ENCODE peak calls at places on chromosomes 12 and 14, in five cellular contexts. One of them, this sample, is unnamed.
A peak's percentile ranks its signal among the peaks of the same experiment; 100 is the strongest.

GRCh38 chr12:29008786-29009185 is 140.3 kb upstream of the FAR2 start:
- DNase-seq in A549: no peak
- DNase-seq in GM23338: no peak
- DNase-seq in K562: no peak
- DNase-seq in HepG2: no peak
- DNase-seq in this sample: no peak

GRCh38 chr14:24353551-24354529 is 14.0 kb upstream of the RIPK3 start:
- DNase-seq in A549: no peak
- DNase-seq in HepG2: peak; percentile 72
- DNase-seq in GM23338: no peak
- DNase-seq in K562: no peak
- DNase-seq in this sample: no peak

GRCh38 chr12:93776581-93777018 is 99.4 kb downstream of the CRADD start:
- DNase-seq in A549: no peak
- DNase-seq in K562: no peak
- DNase-seq in GM23338: no peak
- DNase-seq in HepG2: no peak
- DNase-seq in this sample: no peak

GRCh38 chr14:73726025-73726961 is 12.1 kb upstream of the PNMA1 start:
- DNase-seq in HepG2: no peak
- DNase-seq in A549: no peak
- DNase-seq in K562: no peak
- DNase-seq in GM23338: no peak
- DNase-seq in this sample: no peak

GRCh38 chr14:39318574-39318973 is 84.9 kb downstream of the MIA2 start:
- DNase-seq in GM23338: no peak
- DNase-seq in HepG2: no peak
- DNase-seq in K562: no peak
- DNase-seq in A549: no peak
- DNase-seq in this sample: no peak

GRCh38 chr12:122979001-122979907 is 1.2 kb upstream of the ARL6IP4 start:
- DNase-seq in A549: no peak
- DNase-seq in K562: no peak
- DNase-seq in HepG2: no peak
- DNase-seq in GM23338: peak; percentile 48
- DNase-seq in this sample: no peak

GRCh38 chr14:90454041-90455000 is 57.5 kb downstream of the CALM1 start:
- DNase-seq in K562: peak; percentile 76
- DNase-seq in A549: peak; percentile 71
- DNase-seq in HepG2: peak; percentile 33
- DNase-seq in GM23338: peak; percentile 98
- DNase-seq in this sample: no peak

GRCh38 chr14:76928301-76928700 is 100.2 kb downstream of the IRF2BPL start:
- DNase-seq in K562: no peak
- DNase-seq in HepG2: no peak
- DNase-seq in GM23338: no peak
- DNase-seq in A549: no peak
- DNase-seq in this sample: no peak

GRCh38 chr12:68800294-68800693 is 7.7 kb upstream of the MDM2 start:
- DNase-seq in HepG2: no peak
- DNase-seq in K562: no peak
- DNase-seq in GM23338: no peak
- DNase-seq in A549: no peak
- DNase-seq in this sample: no peak

GRCh38 chr14:102833341-102833740 is 56.1 kb downstream of the TRAF3 start:
- DNase-seq in HepG2: no peak
- DNase-seq in A549: no peak
- DNase-seq in K562: no peak
- DNase-seq in GM23338: peak; percentile 56
- DNase-seq in this sample: no peak

GRCh38 chr14:50335989-50336391 is 23.9 kb downstream of the DMAC2L start:
- DNase-seq in GM23338: peak; percentile 36
- DNase-seq in K562: peak; percentile 55
- DNase-seq in HepG2: no peak
- DNase-seq in A549: no peak
- DNase-seq in this sample: no peak

GRCh38 chr14:89422181-89422951 is 5.3 kb upstream of the FOXN3 start:
- DNase-seq in A549: no peak
- DNase-seq in HepG2: no peak
- DNase-seq in GM23338: no peak
- DNase-seq in K562: no peak
- DNase-seq in this sample: no peak

GRCh38 chr12:52413202-52413601 is 7.1 kb upstream of the KRT82 start:
- DNase-seq in K562: no peak
- DNase-seq in A549: no peak
- DNase-seq in GM23338: no peak
- DNase-seq in HepG2: no peak
- DNase-seq in this sample: no peak

GRCh38 chr12:16880864-16881285 is 274.9 kb upstream of the LMO3 start:
- DNase-seq in A549: peak; percentile 12
- DNase-seq in K562: no peak
- DNase-seq in HepG2: no peak
- DNase-seq in GM23338: peak; percentile 52
- DNase-seq in this sample: no peak

GRCh38 chr12:22529281-22530060 is 14.9 kb downstream of the C2CD5 start:
- DNase-seq in K562: peak; percentile 20
- DNase-seq in HepG2: peak; percentile 59
- DNase-seq in GM23338: peak; percentile 66
- DNase-seq in A549: peak; percentile 62
- DNase-seq in this sample: no peak

GRCh38 chr12:20489645-20490044 is 121.3 kb downstream of the PDE3A start:
- DNase-seq in K562: no peak
- DNase-seq in HepG2: no peak
- DNase-seq in A549: peak; percentile 91
- DNase-seq in GM23338: no peak
- DNase-seq in this sample: no peak

GRCh38 chr14:78075033-78075432 is 95.1 kb upstream of the NRXN3 start:
- DNase-seq in HepG2: no peak
- DNase-seq in GM23338: no peak
- DNase-seq in K562: no peak
- DNase-seq in A549: no peak
- DNase-seq in this sample: no peak

GRCh38 chr12:55728185-55728931 is 451 bp downstream of the CD63 start:
- DNase-seq in K562: peak; percentile 65
- DNase-seq in A549: peak; percentile 60
- DNase-seq in HepG2: no peak
- DNase-seq in GM23338: peak; percentile 46
- DNase-seq in this sample: no peak

GRCh38 chr12:88334271-88334670 is 192.2 kb downstream of the TMTC3 start:
- DNase-seq in A549: no peak
- DNase-seq in K562: peak; percentile 12
- DNase-seq in HepG2: no peak
- DNase-seq in GM23338: peak; percentile 43
- DNase-seq in this sample: peak; percentile 15

GRCh38 chr14:103372552-103373304 is 12.5 kb upstream of the MARK3 start:
- DNase-seq in HepG2: peak; percentile 48
- DNase-seq in GM23338: peak; percentile 24
- DNase-seq in A549: peak; percentile 78
- DNase-seq in K562: peak; percentile 82
- DNase-seq in this sample: no peak

GRCh38 chr14:103126873-103127304 is 3.6 kb downstream of the TNFAIP2 start:
- DNase-seq in GM23338: peak; percentile 91
- DNase-seq in K562: no peak
- DNase-seq in A549: no peak
- DNase-seq in HepG2: peak; percentile 63
- DNase-seq in this sample: no peak

GRCh38 chr12:96907681-96908163 is 665 bp downstream of the NEDD1 start:
- DNase-seq in A549: peak; percentile 26
- DNase-seq in K562: peak; percentile 47
- DNase-seq in HepG2: peak; percentile 15
- DNase-seq in GM23338: peak; percentile 56
- DNase-seq in this sample: no peak

GRCh38 chr12:52005903-52006703 is 643 bp upstream of the TAMALIN start:
- DNase-seq in HepG2: no peak
- DNase-seq in GM23338: peak; percentile 73
- DNase-seq in K562: no peak
- DNase-seq in A549: no peak
- DNase-seq in this sample: peak; percentile 32

GRCh38 chr12:16583991-16584745 is 21.8 kb downstream of the LMO3 start:
- DNase-seq in A549: no peak
- DNase-seq in HepG2: no peak
- DNase-seq in GM23338: no peak
- DNase-seq in K562: no peak
- DNase-seq in this sample: no peak

GRCh38 chr12:24742378-24742777 is 206.5 kb downstream of the BCAT1 start:
- DNase-seq in A549: no peak
- DNase-seq in GM23338: no peak
- DNase-seq in HepG2: no peak
- DNase-seq in K562: peak; percentile 33
- DNase-seq in this sample: peak; percentile 45

GRCh38 chr12:131130311-131130911 is 176.7 kb downstream of the ADGRD1 start:
- DNase-seq in HepG2: no peak
- DNase-seq in K562: no peak
- DNase-seq in A549: no peak
- DNase-seq in GM23338: no peak
- DNase-seq in this sample: no peak

GRCh38 chr14:44966601-44967336 is 4.8 kb downstream of the TOGARAM1 start:
- DNase-seq in A549: no peak
- DNase-seq in K562: no peak
- DNase-seq in HepG2: no peak
- DNase-seq in GM23338: no peak
- DNase-seq in this sample: no peak

DNA sequence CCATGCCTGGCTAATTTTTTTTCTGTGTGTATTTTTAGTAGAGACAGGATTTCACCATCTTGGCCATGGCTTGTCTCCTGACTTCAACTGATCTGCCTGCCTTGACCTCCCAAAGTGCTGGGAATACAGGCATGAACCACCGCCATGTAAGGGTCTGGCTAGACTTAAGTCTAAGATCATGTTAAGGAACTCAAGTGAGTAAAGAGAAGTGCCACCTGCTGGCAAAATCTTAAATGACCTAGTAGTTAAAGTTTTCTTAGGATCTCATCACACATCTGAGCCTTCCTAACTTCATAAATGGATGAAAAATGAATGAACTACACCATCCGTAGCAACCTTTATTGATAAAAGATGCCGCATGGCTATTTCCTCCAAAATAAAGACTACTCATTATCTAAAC is 1.7 kb upstream of the C12orf56 start:
- DNase-seq in A549: peak; percentile 74
- DNase-seq in K562: peak; percentile 40
- DNase-seq in GM23338: peak; percentile 79
- DNase-seq in HepG2: no peak
- DNase-seq in this sample: no peak
- TF ChIP-seq JUNB in A549: no peak
- TF ChIP-seq JUNB in K562: no peak
- TF ChIP-seq JUNB in GM23338: no peak
- TF ChIP-seq JUNB in HepG2: no peak
- TF ChIP-seq JUNB in this sample: no peak

GRCh38 chr12:124750787-124751471 is 112.7 kb downstream of the SCARB1 start:
- DNase-seq in K562: peak; percentile 60
- DNase-seq in A549: peak; percentile 69
- DNase-seq in GM23338: peak; percentile 87
- DNase-seq in HepG2: no peak
- DNase-seq in this sample: no peak
- TF ChIP-seq JUNB in K562: no peak
- TF ChIP-seq JUNB in A549: no peak
- TF ChIP-seq JUNB in GM23338: no peak
- TF ChIP-seq JUNB in HepG2: no peak
- TF ChIP-seq JUNB in this sample: no peak

DNA sequence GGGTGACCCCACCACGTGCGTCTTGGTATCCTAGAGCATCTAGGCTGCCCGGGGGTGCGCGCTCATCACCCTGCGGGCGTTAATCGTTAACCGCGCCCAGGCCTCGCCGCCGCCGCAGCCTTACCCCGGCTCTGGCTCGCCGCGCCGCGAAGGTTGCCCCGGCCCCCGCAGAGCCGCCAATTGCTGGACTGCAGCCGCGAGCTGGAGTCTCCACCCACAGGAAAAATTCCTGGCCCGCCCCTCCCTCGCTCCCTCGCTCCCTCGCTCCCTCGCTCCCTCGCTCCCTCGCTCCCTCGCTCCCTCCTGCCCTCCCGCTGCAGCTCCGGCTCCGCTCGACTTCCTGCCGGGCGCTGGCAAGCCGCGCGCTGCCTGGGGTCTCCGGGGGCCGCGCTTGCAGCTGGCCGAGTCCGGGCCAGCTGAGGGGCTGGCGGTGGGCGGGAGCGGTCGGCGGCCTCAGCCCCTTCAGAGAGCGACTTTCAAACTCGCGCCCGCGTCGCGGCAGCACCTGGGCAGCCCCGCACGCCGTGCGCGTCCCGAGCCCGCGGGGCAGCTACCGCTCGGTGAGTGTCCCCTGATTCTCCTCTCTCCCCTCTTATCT is at the start of gene PLEKHG3:
- DNase-seq in HepG2: peak; percentile 59
- DNase-seq in A549: peak; percentile 79
- DNase-seq in K562: peak; percentile 9
- DNase-seq in GM23338: peak; percentile 93
- DNase-seq in this sample: no peak
- TF ChIP-seq JUNB in HepG2: no peak
- TF ChIP-seq JUNB in A549: no peak
- TF ChIP-seq JUNB in K562: no peak
- TF ChIP-seq JUNB in GM23338: no peak
- TF ChIP-seq JUNB in this sample: no peak

GRCh38 chr12:48419409-48419935 is 52.9 kb upstream of the ANP32D start:
- DNase-seq in A549: no peak
- DNase-seq in GM23338: peak; percentile 12
- DNase-seq in K562: peak; percentile 14
- DNase-seq in HepG2: no peak
- DNase-seq in this sample: no peak

GRCh38 chr12:48422060-48422459 is 50.3 kb upstream of the ANP32D start:
- DNase-seq in GM23338: no peak
- DNase-seq in A549: no peak
- DNase-seq in HepG2: no peak
- DNase-seq in K562: no peak
- DNase-seq in this sample: no peak

GRCh38 chr12:48423200-48423599 is 49.2 kb upstream of the ANP32D start:
- DNase-seq in A549: no peak
- DNase-seq in K562: no peak
- DNase-seq in HepG2: no peak
- DNase-seq in GM23338: no peak
- DNase-seq in this sample: no peak

GRCh38 chr12:48424644-48425043 is 47.7 kb upstream of the ANP32D start:
- DNase-seq in GM23338: no peak
- DNase-seq in K562: no peak
- DNase-seq in HepG2: no peak
- DNase-seq in A549: no peak
- DNase-seq in this sample: no peak

DNA sequence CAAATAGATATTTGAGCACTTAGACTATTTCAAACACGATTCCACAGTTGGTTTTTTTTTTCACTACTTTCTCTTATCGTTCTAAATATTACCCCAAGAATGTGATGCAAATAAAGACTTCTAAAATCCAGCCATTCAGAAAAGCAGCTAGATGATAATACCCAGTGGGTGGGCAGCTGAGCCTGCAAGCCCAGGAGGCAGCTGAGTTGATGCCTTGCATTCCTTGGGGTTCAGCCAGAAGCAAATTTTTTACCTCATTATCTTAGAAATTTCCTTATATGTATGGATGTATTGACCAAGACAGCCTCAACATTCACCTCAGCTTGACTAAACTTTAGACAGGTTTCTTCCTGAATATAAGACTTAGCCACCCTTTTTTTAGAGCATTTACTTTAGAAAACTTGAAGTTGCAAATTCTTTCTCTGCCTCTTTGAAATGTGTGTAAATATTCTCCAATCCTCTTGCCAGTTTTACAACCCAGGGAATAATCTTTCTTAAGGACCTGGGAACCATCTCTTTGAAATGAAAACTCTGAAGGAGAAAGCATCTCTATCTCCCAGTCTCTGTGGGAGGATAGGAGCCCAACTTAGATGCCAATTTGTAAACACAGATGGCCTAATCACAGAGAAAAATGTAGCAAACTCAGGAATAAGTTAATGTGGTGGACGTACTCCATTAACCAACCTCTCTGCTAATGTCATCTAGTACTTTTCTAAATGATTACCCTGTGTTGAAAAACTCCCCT is 52.2 kb upstream of the ANP32D start:
- DNase-seq in A549: no peak
- DNase-seq in HepG2: no peak
- DNase-seq in GM23338: peak; percentile 53
- DNase-seq in K562: no peak
- DNase-seq in this sample: no peak
- TF ChIP-seq JUNB in A549: no peak
- TF ChIP-seq JUNB in HepG2: no peak
- TF ChIP-seq JUNB in GM23338: no peak
- TF ChIP-seq JUNB in K562: no peak
- TF ChIP-seq JUNB in this sample: no peak